ENCODE peak calls at places on chromosomes 5 and 9, in ten cellular contexts. E, H, U, Y, P, K, Z, D, I and S are unnamed samples.

GRCh38 chr9:22682536-22683392 is 236.1 kb downstream of the DMRTA1 start:
- DNase-seq in E (no peak), H (no peak), U (no peak), Y (peak), P (no peak), K (peak), Z (no peak), D (no peak), I (no peak), S (peak)

GRCh38 chr5:60487466-60487865 is 212.5 kb downstream of the DEPDC1B start:
- DNase-seq in E (no peak), H (no peak), U (no peak), Y (no peak), P (no peak), K (no peak), Z (no peak), D (no peak), I (no peak), S (no peak)

GRCh38 chr9:129891519-129891918 is 56.3 kb downstream of the USP20 start:
- DNase-seq in E (no peak), H (no peak), U (no peak), Y (no peak), P (no peak), K (no peak), Z (no peak), D (no peak), I (no peak), S (no peak)

GRCh38 chr9:94140418-94140780 is 56.1 kb downstream of the PTPDC1 start:
- DNase-seq in E (no peak), H (no peak), U (no peak), Y (no peak), P (no peak), K (no peak), Z (no peak), D (no peak), I (no peak), S (no peak)

GRCh38 chr5:35172526-35172925 is 57.8 kb downstream of the PRLR start:
- DNase-seq in E (no peak), H (no peak), U (no peak), Y (no peak), P (no peak), K (no peak), Z (no peak), D (no peak), I (no peak), S (no peak)

GRCh38 chr9:125889524-125890473 is 142.6 kb downstream of the PBX3 start:
- DNase-seq in E (peak), H (peak), U (peak), Y (peak), P (peak), K (peak), Z (no peak), D (peak), I (peak), S (peak)

GRCh38 chr5:134634227-134634626 is 1.6 kb upstream of the SAR1B start:
- DNase-seq in E (peak), H (no peak), U (no peak), Y (no peak), P (no peak), K (no peak), Z (no peak), D (no peak), I (no peak), S (no peak)

GRCh38 chr9:112836394-112836793 is 54.3 kb downstream of the SLC46A2 start:
- DNase-seq in E (no peak), H (no peak), U (no peak), Y (no peak), P (no peak), K (no peak), Z (no peak), D (no peak), I (no peak), S (no peak)

GRCh38 chr9:75649060-75649459 is 241.4 kb upstream of the PCSK5 start:
- DNase-seq in E (no peak), H (no peak), U (no peak), Y (no peak), P (no peak), K (no peak), Z (no peak), D (no peak), I (no peak), S (no peak)

GRCh38 chr5:157671592-157672330 is 428 bp downstream of the C5orf52 start:
- DNase-seq in E (no peak), H (no peak), U (no peak), Y (peak), P (no peak), K (no peak), Z (no peak), D (no peak), I (no peak), S (no peak)

GRCh38 chr5:172646716-172647285 is 5.7 kb downstream of the NEURL1B start:
- DNase-seq in E (peak), H (no peak), U (no peak), Y (no peak), P (peak), K (peak), Z (no peak), D (no peak), I (no peak), S (peak)

GRCh38 chr9:20349568-20349967 is 272.7 kb downstream of the MLLT3 start:
- DNase-seq in E (no peak), H (no peak), U (no peak), Y (no peak), P (no peak), K (no peak), Z (no peak), D (no peak), I (no peak), S (no peak)

GRCh38 chr5:172902497-172903472 is 56.4 kb upstream of the RPL26L1 start:
- DNase-seq in E (no peak), H (peak), U (peak), Y (peak), P (peak), K (peak), Z (peak), D (peak), I (peak), S (peak)

GRCh38 chr9:97853056-97853843 is at the start of gene FOXE1:
- DNase-seq in E (no peak), H (no peak), U (no peak), Y (no peak), P (no peak), K (no peak), Z (no peak), D (no peak), I (no peak), S (no peak)

GRCh38 chr5:81829242-81829641 is 78.3 kb upstream of the SSBP2 start:
- DNase-seq in E (no peak), H (no peak), U (no peak), Y (no peak), P (no peak), K (no peak), Z (no peak), D (no peak), I (no peak), S (no peak)

GRCh38 chr5:73591102-73591695 is 25.7 kb downstream of the UTP15 start:
- DNase-seq in E (no peak), H (no peak), U (peak), Y (no peak), P (peak), K (peak), Z (peak), D (peak), I (no peak), S (peak)

GRCh38 chr9:27189426-27189825 is 80.4 kb downstream of the TEK start:
- DNase-seq in E (no peak), H (no peak), U (no peak), Y (no peak), P (no peak), K (peak), Z (no peak), D (no peak), I (no peak), S (no peak)

GRCh38 chr5:130471-131175 is 38.7 kb downstream of the PLEKHG4B start:
- DNase-seq in E (no peak), H (no peak), U (no peak), Y (no peak), P (no peak), K (peak), Z (no peak), D (no peak), I (no peak), S (peak)

GRCh38 chr9:27671591-27671990 is 98.3 kb upstream of the C9orf72 start:
- DNase-seq in E (no peak), H (no peak), U (no peak), Y (no peak), P (no peak), K (no peak), Z (no peak), D (no peak), I (no peak), S (no peak)

GRCh38 chr9:35195683-35196082 is 33.9 kb downstream of the UNC13B start:
- DNase-seq in E (no peak), H (no peak), U (no peak), Y (no peak), P (no peak), K (peak), Z (no peak), D (no peak), I (no peak), S (peak)

GRCh38 chr5:81783401-81783800 is 32.5 kb upstream of the SSBP2 start:
- DNase-seq in E (no peak), H (no peak), U (no peak), Y (no peak), P (no peak), K (no peak), Z (no peak), D (no peak), I (no peak), S (no peak)

GRCh38 chr5:134541736-134542376 is 16.4 kb downstream of the JADE2 start:
- DNase-seq in E (no peak), H (no peak), U (peak), Y (no peak), P (peak), K (peak), Z (no peak), D (peak), I (peak), S (peak)

GRCh38 chr5:54757541-54757940 is 227.9 kb downstream of the ESM1 start:
- DNase-seq in E (no peak), H (no peak), U (no peak), Y (no peak), P (no peak), K (no peak), Z (no peak), D (no peak), I (no peak), S (no peak)

GRCh38 chr5:72206160-72206559 is 98.9 kb downstream of the MAP1B start:
- DNase-seq in E (no peak), H (no peak), U (no peak), Y (no peak), P (no peak), K (no peak), Z (no peak), D (no peak), I (no peak), S (no peak)

GRCh38 chr9:115198018-115198417 is 80.1 kb upstream of the TNC start:
- DNase-seq in E (no peak), H (no peak), U (no peak), Y (peak), P (peak), K (peak), Z (no peak), D (no peak), I (no peak), S (no peak)

GRCh38 chr9:95025213-95026170 is 292.0 kb downstream of the FANCC start:
- DNase-seq in E (no peak), H (peak), U (no peak), Y (peak), P (peak), K (peak), Z (no peak), D (no peak), I (peak), S (peak)

GRCh38 chr5:82613886-82614285 is 335.7 kb upstream of the RPS23 start:
- DNase-seq in E (no peak), H (no peak), U (no peak), Y (no peak), P (no peak), K (no peak), Z (no peak), D (no peak), I (no peak), S (no peak)

GRCh38 chr9:129472651-129473102 is 148.2 kb downstream of the C9orf50 start:
- DNase-seq in E (no peak), H (no peak), U (no peak), Y (no peak), P (no peak), K (no peak), Z (no peak), D (no peak), I (no peak), S (no peak)

GRCh38 chr5:55749387-55749786 is 11.5 kb downstream of the DDX4 start:
- DNase-seq in E (no peak), H (no peak), U (no peak), Y (no peak), P (no peak), K (no peak), Z (no peak), D (no peak), I (no peak), S (no peak)

GRCh38 chr5:89279458-89280036 is 396.6 kb upstream of the MEF2C start:
- DNase-seq in E (no peak), H (no peak), U (no peak), Y (no peak), P (no peak), K (no peak), Z (no peak), D (no peak), I (no peak), S (no peak)

GRCh38 chr9:37410969-37411785 is 11.3 kb upstream of the GRHPR start:
- DNase-seq in E (peak), H (no peak), U (no peak), Y (no peak), P (no peak), K (no peak), Z (no peak), D (no peak), I (no peak), S (peak)
- TF ChIP-seq CTCF in E (no peak), H (no peak), U (peak), Y (no peak), P (no peak), K (peak), Z (peak), D (peak), I (no peak), S (peak)

DNA sequence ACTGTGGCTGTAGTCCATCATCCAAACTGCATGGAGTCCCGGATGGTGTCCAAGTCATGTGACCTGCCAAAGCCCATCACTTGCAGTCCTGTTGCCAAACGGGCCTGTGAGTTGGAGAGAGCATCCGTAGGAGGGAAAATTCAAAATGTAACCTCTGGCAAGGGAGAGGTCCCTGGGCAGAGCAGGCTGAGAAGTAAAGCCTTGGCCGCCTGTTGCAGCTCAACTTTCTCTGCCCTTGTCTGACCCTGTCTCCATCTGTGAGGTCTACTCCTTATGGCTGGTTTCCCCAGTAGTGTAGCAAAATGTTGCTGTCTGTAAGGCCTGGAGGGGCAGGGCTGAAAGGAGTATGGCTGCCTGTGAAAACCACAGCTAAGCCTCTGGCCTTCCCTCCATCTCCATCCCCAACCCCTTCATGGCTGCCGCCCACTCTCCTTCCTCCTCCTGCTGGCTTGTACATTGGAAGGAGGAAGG is 163.5 kb downstream of the SEMA6A start:
- DNase-seq in E (no peak), H (peak), U (no peak), Y (peak), P (peak), K (peak), Z (no peak), D (no peak), I (no peak), S (no peak)
- TF ChIP-seq CTCF in E (no peak), H (no peak), U (no peak), Y (no peak), P (no peak), K (no peak), Z (no peak), D (no peak), I (no peak), S (no peak)

GRCh38 chr9:89256690-89257089 is 54.3 kb upstream of the CKS2 start:
- DNase-seq in E (no peak), H (no peak), U (no peak), Y (no peak), P (no peak), K (no peak), Z (no peak), D (no peak), I (no peak), S (no peak)

GRCh38 chr9:89256225-89256624 is 54.8 kb upstream of the CKS2 start:
- DNase-seq in E (no peak), H (no peak), U (no peak), Y (no peak), P (no peak), K (no peak), Z (no peak), D (no peak), I (no peak), S (no peak)

GRCh38 chr9:89254058-89254772 is 56.8 kb upstream of the CKS2 start:
- DNase-seq in E (no peak), H (no peak), U (no peak), Y (no peak), P (no peak), K (no peak), Z (no peak), D (no peak), I (no peak), S (no peak)

GRCh38 chr9:89252910-89253309 is 58.1 kb upstream of the CKS2 start:
- DNase-seq in E (no peak), H (no peak), U (no peak), Y (no peak), P (no peak), K (no peak), Z (no peak), D (no peak), I (no peak), S (no peak)

GRCh38 chr9:89254773-89255125 is 56.2 kb upstream of the CKS2 start:
- DNase-seq in E (no peak), H (no peak), U (no peak), Y (no peak), P (no peak), K (no peak), Z (no peak), D (no peak), I (no peak), S (no peak)
- TF ChIP-seq CTCF in E (no peak), H (no peak), U (no peak), Y (no peak), P (no peak), K (no peak), Z (no peak), D (no peak), I (no peak), S (no peak)

GRCh38 chr9:127930298-127931091 is at the start of gene PIP5KL1:
- DNase-seq in E (peak), H (peak), U (peak), Y (peak), P (peak), K (peak), Z (peak), D (peak), I (peak), S (peak)
- TF ChIP-seq CTCF in E (no peak), H (no peak), U (peak), Y (no peak), P (no peak), K (peak), Z (peak), D (peak), I (no peak), S (no peak)

GRCh38 chr5:85921590-85921989 is 696.2 kb upstream of the COX7C start:
- DNase-seq in E (no peak), H (no peak), U (no peak), Y (no peak), P (no peak), K (no peak), Z (no peak), D (no peak), I (no peak), S (no peak)
- TF ChIP-seq CTCF in E (no peak), H (no peak), U (peak), Y (no peak), P (no peak), K (no peak), Z (peak), D (no peak), I (no peak), S (no peak)

DNA sequence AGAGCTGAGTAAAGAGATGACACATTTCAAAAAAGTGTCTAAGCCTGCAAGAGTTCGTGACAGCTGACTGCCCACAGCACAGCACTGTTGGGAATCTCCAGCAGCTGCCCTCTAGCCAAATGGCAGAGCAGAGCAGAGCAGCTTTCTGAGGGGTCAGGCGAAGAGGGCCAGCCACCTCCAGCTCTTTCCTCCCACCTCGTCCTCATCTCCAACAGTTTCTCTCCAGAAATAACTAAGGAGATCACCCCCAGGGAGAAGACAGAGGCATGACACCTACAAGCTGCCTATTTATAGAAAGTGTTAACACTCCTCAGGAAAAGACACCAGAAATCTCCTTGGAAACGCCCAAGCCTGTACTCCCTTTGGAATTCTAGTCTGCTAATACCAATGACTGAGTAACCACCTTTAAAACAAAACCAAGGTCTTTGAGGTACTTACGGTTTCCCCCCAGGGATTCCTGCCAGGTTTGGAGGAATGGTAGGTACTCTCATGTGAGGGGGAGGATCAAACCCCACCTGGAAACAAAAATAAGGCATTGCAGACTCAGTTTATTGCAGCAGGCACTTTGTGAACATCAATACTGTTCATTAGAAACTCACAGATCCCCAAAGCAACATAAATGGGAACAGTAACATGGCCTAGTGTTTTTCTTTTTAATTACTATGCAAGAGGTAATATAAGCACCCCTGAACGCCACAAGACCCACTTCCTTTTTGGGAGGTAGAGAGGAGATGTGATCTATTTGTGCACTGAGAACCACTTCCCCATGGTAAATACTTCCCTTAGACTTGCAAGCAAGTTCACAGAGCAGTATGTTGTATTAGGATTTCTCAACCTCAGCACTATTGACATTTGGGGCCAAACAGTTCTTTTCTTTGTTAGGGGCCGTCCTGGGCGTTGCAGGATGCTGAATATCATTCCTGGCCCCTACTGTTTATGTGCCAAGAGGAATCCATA is 79.3 kb downstream of the TLE1 start:
- DNase-seq in E (no peak), H (no peak), U (no peak), Y (peak), P (no peak), K (peak), Z (no peak), D (no peak), I (no peak), S (peak)
- TF ChIP-seq CTCF in E (no peak), H (no peak), U (no peak), Y (no peak), P (no peak), K (no peak), Z (no peak), D (no peak), I (no peak), S (no peak)

GRCh38 chr5:140674629-140675028 is 1.3 kb upstream of the DND1 start:
- DNase-seq in E (no peak), H (no peak), U (no peak), Y (no peak), P (no peak), K (no peak), Z (no peak), D (no peak), I (no peak), S (no peak)
- TF ChIP-seq CTCF in E (no peak), H (no peak), U (no peak), Y (no peak), P (no peak), K (no peak), Z (no peak), D (no peak), I (no peak), S (no peak)

GRCh38 chr5:96474073-96474472 is 41.0 kb upstream of the PCSK1 start:
- DNase-seq in E (no peak), H (no peak), U (no peak), Y (no peak), P (no peak), K (no peak), Z (no peak), D (no peak), I (no peak), S (peak)
- TF ChIP-seq CTCF in E (no peak), H (no peak), U (no peak), Y (no peak), P (no peak), K (no peak), Z (no peak), D (no peak), I (no peak), S (no peak)

GRCh38 chr5:103487822-103488493 is 74.6 kb downstream of the NUDT12 start:
- DNase-seq in E (no peak), H (no peak), U (no peak), Y (no peak), P (no peak), K (no peak), Z (no peak), D (no peak), I (no peak), S (no peak)

GRCh38 chr5:103490340-103490739 is 72.2 kb downstream of the NUDT12 start:
- DNase-seq in E (no peak), H (no peak), U (no peak), Y (no peak), P (no peak), K (no peak), Z (no peak), D (no peak), I (no peak), S (no peak)

GRCh38 chr5:103489293-103489692 is 73.3 kb downstream of the NUDT12 start:
- DNase-seq in E (no peak), H (no peak), U (no peak), Y (no peak), P (no peak), K (no peak), Z (no peak), D (no peak), I (no peak), S (no peak)

GRCh38 chr5:103487253-103487652 is 75.3 kb downstream of the NUDT12 start:
- DNase-seq in E (no peak), H (no peak), U (no peak), Y (no peak), P (no peak), K (no peak), Z (no peak), D (no peak), I (no peak), S (peak)
- TF ChIP-seq CTCF in E (no peak), H (no peak), U (no peak), Y (no peak), P (no peak), K (no peak), Z (no peak), D (no peak), I (no peak), S (no peak)